ENCODE peak calls at places on chromosome 12, in five cellular contexts. U, E, Q, M and C are unnamed samples. For H3K27me3, the result is how much of the 10 kb centered on the place peaks cover.

GRCh38 chr12:1884651-1885050 is 33.8 kb downstream of the CACNA2D4 start:
- DNase-seq in U (no peak), E (no peak), Q (no peak), M (no peak), C (no peak)

GRCh38 chr12:79255326-79255725 is 390.8 kb downstream of the SYT1 start:
- DNase-seq in U (no peak), E (no peak), Q (no peak), M (peak), C (peak)

GRCh38 chr12:49703647-49704137 is 3.5 kb downstream of the FMNL3 start:
- DNase-seq in U (no peak), E (no peak), Q (no peak), M (peak), C (peak)

GRCh38 chr12:20740972-20741371 is 45.8 kb downstream of the SLCO1C1 start:
- DNase-seq in U (no peak), E (no peak), Q (no peak), M (no peak), C (no peak)

GRCh38 chr12:67661311-67662011 is 12.9 kb downstream of the DYRK2 start:
- DNase-seq in U (no peak), E (no peak), Q (no peak), M (peak), C (peak)

GRCh38 chr12:102438047-102438822 is 42.1 kb downstream of the IGF1 start:
- DNase-seq in U (no peak), E (no peak), Q (no peak), M (peak), C (peak)

GRCh38 chr12:29611906-29612305 is 114.4 kb upstream of the OVCH1 start:
- DNase-seq in U (no peak), E (no peak), Q (no peak), M (peak), C (peak)

GRCh38 chr12:63928305-63928704 is 83.8 kb downstream of the SRGAP1 start:
- DNase-seq in U (no peak), E (no peak), Q (no peak), M (no peak), C (no peak)

GRCh38 chr12:12123209-12123608 is 52.5 kb downstream of the BCL2L14 start:
- DNase-seq in U (no peak), E (no peak), Q (no peak), M (no peak), C (no peak)

GRCh38 chr12:94509317-94509716 is 49.6 kb upstream of the CEP83 start:
- DNase-seq in U (no peak), E (no peak), Q (no peak), M (no peak), C (no peak)

GRCh38 chr12:118356809-118357326 is 15.8 kb downstream of the TAOK3 start:
- DNase-seq in U (no peak), E (no peak), Q (no peak), M (peak), C (peak)

GRCh38 chr12:79514730-79515525 is 175.8 kb downstream of the PAWR start:
- DNase-seq in U (no peak), E (no peak), Q (no peak), M (no peak), C (no peak)

GRCh38 chr12:64099430-64099829 is 122.7 kb downstream of the KICS2 start:
- DNase-seq in U (no peak), E (peak), Q (no peak), M (peak), C (peak)

GRCh38 chr12:111503116-111503515 is 96.0 kb downstream of the ATXN2 start:
- DNase-seq in U (no peak), E (no peak), Q (no peak), M (no peak), C (no peak)

GRCh38 chr12:12404297-12404696 is 47.4 kb downstream of the BORCS5 start:
- DNase-seq in U (no peak), E (no peak), Q (peak), M (no peak), C (no peak)

GRCh38 chr12:58252914-58253313 is 311.5 kb downstream of the ATP23 start:
- DNase-seq in U (peak), E (no peak), Q (no peak), M (no peak), C (no peak)

GRCh38 chr12:115103884-115104883 is 420.2 kb upstream of the TBX3 start:
- DNase-seq in U (no peak), E (no peak), Q (no peak), M (no peak), C (peak)

GRCh38 chr12:54624316-54625279 is 10.1 kb downstream of the LACRT start:
- DNase-seq in U (no peak), E (no peak), Q (no peak), M (no peak), C (no peak)

GRCh38 chr12:54629925-54630324 is 4.8 kb downstream of the LACRT start:
- DNase-seq in U (no peak), E (no peak), Q (no peak), M (no peak), C (no peak)

GRCh38 chr12:54628186-54628846 is 6.4 kb downstream of the LACRT start:
- DNase-seq in U (no peak), E (no peak), Q (no peak), M (no peak), C (no peak)

GRCh38 chr12:54631551-54631950 is 3.1 kb downstream of the LACRT start:
- DNase-seq in U (no peak), E (no peak), Q (no peak), M (no peak), C (no peak)

DNA sequence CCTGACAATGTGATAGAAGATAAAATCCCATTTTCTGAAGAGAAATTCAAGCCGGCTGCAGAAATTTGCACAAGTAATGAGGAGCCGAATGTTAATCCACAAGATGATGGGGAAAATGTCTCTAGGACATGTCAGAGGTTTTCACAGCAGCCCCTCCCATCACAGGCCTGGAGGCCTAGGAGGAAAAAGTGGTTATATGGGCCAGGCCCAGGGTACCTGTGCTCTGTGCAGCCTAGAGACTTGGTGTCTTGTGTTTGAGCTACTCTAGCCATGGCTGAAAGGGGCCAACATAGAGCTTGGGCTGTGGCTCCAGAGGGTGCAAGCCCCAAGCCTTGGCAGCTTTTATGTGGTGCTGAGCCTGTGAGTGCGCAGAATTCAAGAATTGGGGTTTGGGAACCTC is 7.4 kb downstream of the LACRT start:
- DNase-seq in U (no peak), E (no peak), Q (no peak), M (no peak), C (no peak)
- H3K27me3 ChIP-seq in U (under half), E (under half), Q (under half), M (half or more), C (under half)

DNA sequence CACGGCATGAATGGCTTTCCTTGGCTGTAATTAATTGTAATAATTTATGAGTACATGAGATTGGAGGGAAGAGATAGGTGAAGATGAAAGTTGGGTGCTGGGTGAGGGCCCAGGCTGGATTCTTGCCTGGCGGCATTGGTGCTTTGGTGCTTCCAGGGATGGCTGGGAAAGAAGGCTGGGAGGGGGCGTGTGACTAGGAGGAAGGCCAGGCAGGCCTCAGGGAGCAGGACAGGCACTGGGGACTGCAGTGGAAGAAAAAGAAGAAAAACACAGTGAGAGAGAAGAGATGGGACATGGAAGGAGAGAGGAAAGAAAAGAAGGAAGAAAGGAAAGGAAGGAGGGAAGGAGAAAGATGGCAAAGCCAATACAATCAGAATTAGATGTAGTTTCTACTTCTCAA is 3.7 kb downstream of the HOXC9 start:
- DNase-seq in U (no peak), E (no peak), Q (no peak), M (no peak), C (no peak)
- H3K27me3 ChIP-seq in U (half or more), E (under half), Q (under half), M (under half), C (half or more)

DNA sequence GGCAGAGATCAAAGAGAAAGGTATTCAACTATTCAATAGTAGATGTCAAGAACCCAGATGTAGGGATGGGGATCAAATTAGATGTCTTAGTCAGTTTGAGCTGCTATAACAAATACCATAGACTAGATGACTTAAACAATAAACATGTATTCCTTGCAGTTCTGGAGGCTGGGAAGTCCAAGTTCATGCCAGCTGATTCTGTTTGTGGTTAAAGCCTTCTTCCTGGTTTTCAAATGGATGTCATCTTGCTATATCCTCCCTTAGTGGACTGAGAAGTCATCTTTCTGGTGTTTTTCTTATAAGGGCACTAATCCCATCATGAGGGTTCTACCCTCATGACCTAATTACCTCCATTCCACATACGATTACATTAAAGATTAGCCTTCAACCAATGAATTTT is 19.5 kb upstream of the MGST1 start:
- DNase-seq in U (no peak), E (no peak), Q (no peak), M (no peak), C (no peak)
- H3K27me3 ChIP-seq in U (under half), E (under half), Q (under half), M (under half), C (under half)

DNA sequence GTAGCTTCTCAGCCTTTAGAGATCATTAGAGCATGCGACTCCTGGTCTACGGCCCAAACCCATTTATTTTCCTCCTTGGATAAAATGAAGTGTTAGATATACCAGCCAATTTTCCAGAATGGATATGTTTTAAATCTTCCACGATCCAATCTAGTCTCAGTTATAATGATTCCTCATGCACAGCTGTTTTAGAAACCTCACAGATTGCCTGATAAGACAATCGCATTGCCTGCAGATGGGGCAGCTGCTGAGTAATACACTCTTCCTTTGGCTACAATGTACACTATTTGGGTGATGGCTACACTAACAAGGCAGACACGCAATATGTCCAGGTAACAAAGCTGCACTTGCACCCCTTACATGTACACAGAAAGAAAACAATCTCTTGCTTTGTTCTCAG is 227.1 kb downstream of the GLT1D1 start:
- DNase-seq in U (no peak), E (no peak), Q (no peak), M (no peak), C (no peak)
- H3K27me3 ChIP-seq in U (under half), E (under half), Q (under half), M (under half), C (under half)

DNA sequence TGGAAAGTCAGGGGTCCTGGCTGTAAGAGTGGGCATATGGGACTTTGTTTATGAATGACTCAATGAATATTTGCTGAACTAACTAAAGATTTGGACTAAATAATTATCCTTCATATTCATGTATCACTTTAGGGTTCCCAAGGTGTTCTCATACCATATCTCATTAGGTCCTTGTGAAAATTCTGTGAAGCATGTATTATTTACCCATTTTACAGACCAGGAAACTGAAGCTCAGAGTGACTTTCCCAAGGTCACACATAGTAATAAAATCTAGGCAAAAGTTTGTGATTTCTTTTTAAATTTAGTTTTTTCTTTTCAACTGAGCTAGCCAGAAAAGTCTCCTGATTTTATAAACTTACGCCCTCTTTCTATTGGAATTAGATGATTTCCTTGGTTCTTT is 9.4 kb downstream of the PDE1B start:
- DNase-seq in U (no peak), E (no peak), Q (no peak), M (no peak), C (no peak)
- H3K27me3 ChIP-seq in U (under half), E (half or more), Q (under half), M (under half), C (under half)

DNA sequence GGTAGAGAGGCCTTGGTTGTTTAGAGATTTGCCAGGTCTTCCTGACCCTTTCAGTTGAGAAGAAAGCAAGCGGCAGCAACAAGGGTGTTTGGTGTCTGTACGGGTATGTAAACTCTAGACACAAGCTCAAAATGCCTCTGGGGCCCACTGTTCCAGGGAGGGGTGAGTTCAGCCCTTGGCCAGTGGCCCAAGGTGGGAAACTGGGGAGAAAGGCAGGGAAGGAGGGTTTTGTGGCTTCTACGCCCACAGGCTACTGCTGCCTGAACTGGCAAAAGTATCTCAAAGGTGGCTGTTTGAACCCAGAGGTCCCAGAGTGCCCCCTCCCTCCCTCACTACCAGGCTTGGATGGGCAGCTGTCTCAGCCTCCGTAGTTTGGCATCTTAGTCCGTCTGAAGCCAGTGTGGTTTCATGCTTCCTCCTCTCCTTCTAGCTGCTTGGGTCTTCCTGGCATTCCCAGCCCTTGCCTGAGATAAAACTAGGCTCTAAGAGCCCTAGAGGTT is 5.5 kb downstream of the HOXC5 start:
- DNase-seq in U (no peak), E (no peak), Q (no peak), M (no peak), C (no peak)
- H3K27me3 ChIP-seq in U (under half), E (under half), Q (under half), M (under half), C (under half)